ENCODE peak calls at places on chromosomes 3 and 15, in eight cellular contexts. C is suprapubic skin, Z is K562, F is heart left ventricle, L is IMR-90, A is breast epithelium, R is ovary, M is stomach. X is an unnamed sample.

GRCh38 chr3:107216711-107217110 is 160.5 kb upstream of the CCDC54 start:
- DNase-seq in C (no peak), Z (no peak), F (no peak), L (peak; percentile 91), A (no peak), R (no peak), M (no peak), X (no peak)

GRCh38 chr3:142601713-142602112 is 5.5 kb downstream of the PLS1 start:
- DNase-seq in C (no peak), Z (no peak), F (no peak), L (no peak), A (no peak), R (no peak), M (no peak), X (no peak)

GRCh38 chr15:62068071-62068786 is 1.5 kb downstream of the C2CD4A start:
- DNase-seq in C (no peak), Z (peak; percentile 34), F (peak; percentile 45), L (no peak), A (no peak), R (no peak), M (peak; percentile 58), X (peak; percentile 63)

GRCh38 chr15:60798821-60799220 is 319.9 kb upstream of the ICE2 start:
- DNase-seq in C (no peak), Z (no peak), F (no peak), L (peak; percentile 79), A (no peak), R (peak; percentile 45), M (no peak), X (no peak)

GRCh38 chr15:69861331-69862171 is 236.2 kb downstream of the TLE3 start:
- DNase-seq in C (no peak), Z (no peak), F (no peak), L (peak; percentile 62), A (no peak), R (no peak), M (no peak), X (no peak)

GRCh38 chr15:89195836-89196235 is 25.5 kb downstream of the RLBP1 start:
- DNase-seq in C (no peak), Z (no peak), F (no peak), L (peak; percentile 49), A (no peak), R (no peak), M (no peak), X (peak; percentile 25)

GRCh38 chr15:85746641-85747040 is 48.1 kb downstream of the KLHL25 start:
- DNase-seq in C (no peak), Z (no peak), F (no peak), L (no peak), A (peak; percentile 17), R (peak; percentile 14), M (no peak), X (no peak)

GRCh38 chr3:98734311-98734710 is 28.8 kb upstream of the ST3GAL6 start:
- DNase-seq in C (no peak), Z (no peak), F (no peak), L (no peak), A (no peak), R (no peak), M (no peak), X (no peak)

GRCh38 chr15:67019886-67020520 is 45.4 kb upstream of the SMAD3 start:
- DNase-seq in C (no peak), Z (no peak), F (no peak), L (no peak), A (no peak), R (no peak), M (no peak), X (no peak)

GRCh38 chr3:65751123-65751700 is 287.5 kb downstream of the MAGI1 start:
- DNase-seq in C (no peak), Z (peak; percentile 26), F (peak; percentile 47), L (peak; percentile 34), A (no peak), R (peak; percentile 17), M (peak; percentile 40), X (no peak)

GRCh38 chr3:156586905-156587766 is 32.2 kb upstream of the SSR3 start:
- DNase-seq in C (no peak), Z (no peak), F (no peak), L (no peak), A (no peak), R (no peak), M (no peak), X (no peak)

GRCh38 chr3:52014613-52015012 is 18.9 kb upstream of the RPL29 start:
- DNase-seq in C (no peak), Z (peak; percentile 63), F (no peak), L (no peak), A (no peak), R (no peak), M (no peak), X (no peak)

GRCh38 chr3:48516571-48516970 is 12.6 kb upstream of the SHISA5 start:
- DNase-seq in C (no peak), Z (no peak), F (no peak), L (no peak), A (no peak), R (no peak), M (no peak), X (no peak)

GRCh38 chr15:87268675-87269074 is 987.9 kb downstream of the NTRK3 start:
- DNase-seq in C (no peak), Z (no peak), F (no peak), L (no peak), A (no peak), R (no peak), M (no peak), X (no peak)

GRCh38 chr3:179977356-179977755 is 59.4 kb downstream of the PEX5L start:
- DNase-seq in C (no peak), Z (no peak), F (no peak), L (no peak), A (no peak), R (no peak), M (no peak), X (no peak)

GRCh38 chr3:113097821-113098516 is 107.2 kb downstream of the GTPBP8 start:
- DNase-seq in C (no peak), Z (no peak), F (no peak), L (peak; percentile 88), A (no peak), R (no peak), M (no peak), X (no peak)

GRCh38 chr15:101723161-101723873 is 956 bp downstream of the TARS3 start:
- DNase-seq in C (no peak), Z (no peak), F (no peak), L (peak; percentile 26), A (no peak), R (no peak), M (no peak), X (no peak)

GRCh38 chr3:141289228-141289772 is 57.7 kb downstream of the PXYLP1 start:
- DNase-seq in C (no peak), Z (no peak), F (no peak), L (no peak), A (no peak), R (no peak), M (no peak), X (no peak)

GRCh38 chr3:113136071-113136470 is 75.3 kb upstream of the BOC start:
- DNase-seq in C (no peak), Z (peak; percentile 5), F (no peak), L (peak; percentile 27), A (no peak), R (no peak), M (no peak), X (no peak)

GRCh38 chr3:196650740-196651311 is 11.3 kb downstream of the NRROS start:
- DNase-seq in C (no peak), Z (peak; percentile 90), F (no peak), L (peak; percentile 98), A (no peak), R (peak; percentile 35), M (peak; percentile 39), X (no peak)

GRCh38 chr3:195703776-195704175 is 17.0 kb upstream of the MUC20 start:
- DNase-seq in C (peak; percentile 49), Z (no peak), F (no peak), L (no peak), A (no peak), R (no peak), M (no peak), X (no peak)

GRCh38 chr3:149003653-149004305 is 12.4 kb downstream of the GYG1 start:
- DNase-seq in C (no peak), Z (no peak), F (no peak), L (no peak), A (no peak), R (no peak), M (no peak), X (no peak)

GRCh38 chr3:58068126-58068809 is 60.0 kb downstream of the FLNB start:
- DNase-seq in C (no peak), Z (peak; percentile 27), F (no peak), L (no peak), A (no peak), R (no peak), M (peak; percentile 75), X (no peak)

GRCh38 chr3:156474560-156475389 is 80.1 kb downstream of the SSR3 start:
- DNase-seq in C (no peak), Z (peak; percentile 62), F (no peak), L (no peak), A (no peak), R (no peak), M (no peak), X (no peak)

GRCh38 chr3:100437879-100438622 is 36.7 kb downstream of the LNP1 start:
- DNase-seq in C (no peak), Z (no peak), F (no peak), L (no peak), A (no peak), R (no peak), M (no peak), X (no peak)

GRCh38 chr3:42814246-42814645 is 5.0 kb downstream of the ACKR2 start:
- DNase-seq in C (no peak), Z (no peak), F (no peak), L (no peak), A (no peak), R (no peak), M (no peak), X (no peak)
- H3K27ac ChIP-seq in C (no peak overlapping the region), Z (no peak overlapping the region), F (no peak overlapping the region), L (no peak overlapping the region), A (peak overlapping the region; percentile 75), R (no peak overlapping the region), M (no peak overlapping the region), X (no peak overlapping the region)

GRCh38 chr15:35506272-35506870 is 39.6 kb downstream of the DPH6 start:
- DNase-seq in C (no peak), Z (no peak), F (no peak), L (no peak), A (no peak), R (no peak), M (no peak), X (no peak)
- TF ChIP-seq POLR2A in C (no peak), Z (no peak), F (no peak), L (no peak), A (no peak), R (no peak), M (no peak), X (no peak)

DNA sequence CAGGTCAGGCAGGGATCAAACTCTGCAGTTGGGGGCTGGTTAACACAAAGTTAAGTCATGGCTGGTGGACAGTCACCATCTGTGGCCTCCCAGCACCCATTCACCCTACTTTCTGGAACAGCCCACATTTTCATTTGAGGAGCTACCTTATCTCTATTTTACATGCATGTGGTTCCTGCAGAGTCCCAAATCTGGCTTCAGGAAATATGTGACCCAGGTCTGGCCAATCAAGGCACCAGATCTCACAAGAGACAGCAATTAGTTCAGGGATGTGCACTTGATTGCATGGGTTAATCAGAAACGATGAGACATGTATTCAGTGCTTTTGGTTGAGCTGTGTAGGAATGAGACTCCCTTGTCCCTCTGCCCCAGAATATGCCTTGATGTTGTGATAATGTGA is 170.9 kb downstream of the NR2F2 start:
- DNase-seq in C (no peak), Z (no peak), F (no peak), L (no peak), A (no peak), R (no peak), M (no peak), X (no peak)
- H3K4me1 ChIP-seq in C (no peaks in the 10 kb centered on the region), Z (no peaks in the 10 kb centered on the region), F (no peaks in the 10 kb centered on the region), L (no peaks in the 10 kb centered on the region), A (no peaks in the 10 kb centered on the region), R (no peaks in the 10 kb centered on the region), M (no peaks in the 10 kb centered on the region), X (no peaks in the 10 kb centered on the region)

GRCh38 chr3:27679691-27680090 is 42.4 kb downstream of the EOMES start:
- DNase-seq in C (no peak), Z (no peak), F (no peak), L (no peak), A (no peak), R (no peak), M (no peak), X (no peak)
- H3K27ac ChIP-seq in C (peak overlapping the region; percentile 56), Z (no peak overlapping the region), F (no peak overlapping the region), L (no peak overlapping the region), A (peak overlapping the region; percentile 88), R (no peak overlapping the region), M (no peak overlapping the region), X (no peak overlapping the region)

X was measured in right lobe of liver.